ENCODE peak calls at places on chromosomes 16 and 17, in six cellular contexts. N is pancreas, F is A549, J is heart left ventricle, T is nephron progenitor cell, R is stomach. K is an unnamed sample.

GRCh38 chr17:56499799-56500388 is 93.6 kb upstream of the NOG start:
- DNase-seq in F (no peak), J (no peak), R (no peak), N (no peak), T (peak; percentile 16), K (no peak)

GRCh38 chr16:55871411-55872038 is 3.6 kb downstream of the CES5A start:
- DNase-seq in F (no peak), R (no peak), T (no peak), N (no peak), J (no peak), K (no peak)

GRCh38 chr17:80824549-80825470 is 166.8 kb upstream of the CHMP6 start:
- DNase-seq in N (no peak), T (no peak), F (no peak), R (no peak), J (no peak), K (no peak)

GRCh38 chr17:28982191-28982793 is 23.5 kb downstream of the SEZ6 start:
- DNase-seq in T (no peak), N (no peak), F (no peak), R (no peak), J (peak; percentile 41), K (peak; percentile 76)

GRCh38 chr17:2904135-2904534 is 107.9 kb downstream of the RAP1GAP2 start:
- DNase-seq in F (no peak), J (peak; percentile 70), R (peak; percentile 76), N (peak; percentile 95), T (peak; percentile 24), K (no peak)

GRCh38 chr16:1078579-1079021 is 6.1 kb downstream of the SSTR5 start:
- DNase-seq in F (peak; percentile 93), J (no peak), N (peak; percentile 90), R (peak; percentile 91), T (no peak), K (no peak)

GRCh38 chr17:79741751-79742588 is 11.2 kb downstream of the ENPP7 start:
- DNase-seq in N (peak; percentile 68), F (peak; percentile 93), T (peak; percentile 96), R (peak; percentile 83), J (peak; percentile 62), K (peak; percentile 86)

GRCh38 chr16:67269766-67270165 is 9.6 kb upstream of the PLEKHG4 start:
- DNase-seq in J (no peak), T (no peak), F (no peak), N (no peak), R (no peak), K (no peak)

GRCh38 chr16:85819711-85820110 is 20.2 kb downstream of the COX4I1 start:
- DNase-seq in T (no peak), R (no peak), F (no peak), J (no peak), N (peak; percentile 40), K (no peak)

GRCh38 chr17:64083093-64083492 is 46.9 kb downstream of the ERN1 start:
- DNase-seq in F (no peak), T (no peak), N (no peak), J (no peak), R (no peak), K (no peak)

GRCh38 chr16:67199808-67200198 is 872 bp downstream of the ELMO3 start:
- DNase-seq in N (no peak), R (no peak), F (no peak), T (no peak), J (no peak), K (no peak)

GRCh38 chr16:19114359-19115147 is 789 bp downstream of the ITPRIPL2 start:
- DNase-seq in F (peak; percentile 54), N (peak; percentile 54), J (peak; percentile 80), T (no peak), R (peak; percentile 61), K (peak; percentile 75)

GRCh38 chr16:9846362-9847099 is 335.7 kb downstream of the GRIN2A start:
- DNase-seq in T (no peak), J (no peak), F (no peak), N (no peak), R (no peak), K (no peak)

GRCh38 chr16:50862818-50863672 is 121.2 kb downstream of the CYLD start:
- DNase-seq in N (no peak), R (no peak), F (no peak), J (no peak), T (no peak), K (no peak)

GRCh38 chr17:51585514-51586104 is 325.3 kb downstream of the UTP18 start:
- DNase-seq in R (peak; percentile 26), J (no peak), T (peak; percentile 43), N (no peak), F (peak; percentile 7), K (no peak)

GRCh38 chr16:76985362-76985761 is 205.6 kb upstream of the MON1B start:
- DNase-seq in N (no peak), T (no peak), F (no peak), R (no peak), J (no peak), K (no peak)

GRCh38 chr16:2664522-2665096 is 17.7 kb upstream of the KCTD5 start:
- DNase-seq in R (peak; percentile 45), T (no peak), F (no peak), N (no peak), J (no peak), K (no peak)

GRCh38 chr17:57349533-57350227 is 93.4 kb downstream of the MSI2 start:
- DNase-seq in J (no peak), N (no peak), R (no peak), F (no peak), T (no peak), K (no peak)

GRCh38 chr16:25264599-25264998 is 7.0 kb upstream of the ZKSCAN2 start:
- DNase-seq in T (peak; percentile 56), J (no peak), N (no peak), F (no peak), R (no peak), K (no peak)

GRCh38 chr17:36942031-36942599 is 4.8 kb downstream of the LHX1 start:
- DNase-seq in F (no peak), R (no peak), J (no peak), N (no peak), T (no peak), K (peak; percentile 45)

GRCh38 chr17:33435716-33436301 is 142.7 kb upstream of the ASIC2 start:
- DNase-seq in N (no peak), J (no peak), T (no peak), R (no peak), F (no peak), K (no peak)

GRCh38 chr16:23270654-23271053 is 31.4 kb upstream of the SCNN1B start:
- DNase-seq in F (no peak), T (no peak), R (no peak), N (no peak), J (no peak), K (no peak)

GRCh38 chr16:2753523-2754020 is 1.1 kb downstream of the SRRM2 start:
- DNase-seq in T (no peak), J (no peak), N (no peak), F (no peak), R (no peak), K (no peak)

GRCh38 chr16:31331141-31331764 is 23.7 kb upstream of the ITGAX start:
- DNase-seq in F (no peak), J (no peak), R (no peak), N (no peak), T (peak; percentile 56), K (no peak)

GRCh38 chr17:11608396-11608795 is 10.1 kb downstream of the DNAH9 start:
- DNase-seq in J (peak; percentile 23), R (peak; percentile 30), N (peak; percentile 65), F (no peak), T (no peak), K (no peak)

DNA sequence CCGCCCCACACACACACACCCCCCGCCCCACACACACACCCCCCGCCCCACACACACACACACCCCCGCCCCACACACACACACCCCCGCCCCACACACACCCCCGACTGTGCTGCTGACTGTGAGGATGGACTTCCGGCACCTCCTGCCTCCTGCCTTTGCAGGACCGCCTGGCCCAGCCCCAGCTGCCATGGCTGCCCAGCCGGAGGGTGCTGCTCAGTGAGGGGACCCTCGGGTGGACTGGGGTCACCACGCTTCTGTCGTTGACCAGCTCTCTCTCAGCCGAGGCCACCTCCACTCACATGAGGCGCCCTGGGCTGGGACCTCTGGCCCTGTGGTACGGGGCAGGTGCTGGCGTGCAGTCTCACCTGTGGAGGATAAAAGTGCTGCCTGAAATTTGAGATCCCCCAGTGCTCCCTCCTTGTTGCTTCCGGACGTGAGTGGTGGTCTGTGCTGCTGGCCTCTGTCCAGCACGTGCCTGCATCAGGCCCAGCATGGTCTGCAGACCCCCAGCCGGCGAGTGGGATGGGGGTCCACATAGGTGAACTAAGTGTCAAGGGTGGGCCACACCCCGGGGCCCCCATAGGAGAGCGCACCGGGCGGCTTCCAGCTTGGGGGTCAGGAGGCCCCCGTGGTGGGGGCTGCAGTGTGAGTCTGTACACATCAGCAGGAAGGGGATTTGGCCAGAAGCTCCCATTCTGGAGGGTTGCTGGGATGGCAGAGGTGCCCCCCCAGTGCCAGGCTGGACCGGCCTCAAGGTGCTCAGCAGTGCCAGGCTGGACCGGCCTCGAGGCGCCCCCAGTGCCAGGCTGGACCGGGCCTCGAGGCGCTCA is 11.2 kb downstream of the METRNL start:
- DNase-seq in T (no peak), R (no peak), J (no peak), N (no peak), F (no peak), K (no peak)
- TF ChIP-seq CTCF in T (no peak), R (no peak), J (no peak), N (no peak), F (no peak), K (no peak)

GRCh38 chr16:27232875-27233605 is 29.7 kb downstream of the KDM8 start:
- DNase-seq in R (no peak), F (no peak), T (no peak), J (no peak), N (no peak), K (no peak)
- TF ChIP-seq CTCF in R (no peak), F (no peak), T (no peak), J (no peak), N (no peak), K (no peak)

DNA sequence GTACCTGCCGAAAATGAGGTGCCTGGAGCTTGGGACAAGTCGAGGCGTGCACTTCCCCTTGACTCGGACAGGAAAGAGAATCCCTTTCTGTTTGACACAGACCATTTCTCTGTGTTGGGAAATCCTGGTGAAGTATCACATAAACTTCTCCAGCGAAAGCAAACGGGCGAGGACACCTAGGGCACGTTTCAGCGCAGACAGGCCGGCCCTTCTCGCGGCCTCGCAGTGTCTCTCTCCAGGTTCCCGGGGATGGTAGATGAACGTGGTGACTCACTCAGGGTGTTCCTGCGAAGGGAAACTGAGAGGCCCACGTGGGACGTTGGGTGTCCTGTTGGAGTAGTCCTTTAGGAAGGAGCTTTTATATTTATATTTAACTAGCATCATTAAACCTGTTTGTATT is 36.3 kb upstream of the ZNF750 start:
- DNase-seq in T (no peak), J (no peak), R (no peak), F (no peak), N (no peak), K (no peak)
- TF ChIP-seq CTCF in T (no peak), J (no peak), R (no peak), F (no peak), N (no peak), K (no peak)

DNA sequence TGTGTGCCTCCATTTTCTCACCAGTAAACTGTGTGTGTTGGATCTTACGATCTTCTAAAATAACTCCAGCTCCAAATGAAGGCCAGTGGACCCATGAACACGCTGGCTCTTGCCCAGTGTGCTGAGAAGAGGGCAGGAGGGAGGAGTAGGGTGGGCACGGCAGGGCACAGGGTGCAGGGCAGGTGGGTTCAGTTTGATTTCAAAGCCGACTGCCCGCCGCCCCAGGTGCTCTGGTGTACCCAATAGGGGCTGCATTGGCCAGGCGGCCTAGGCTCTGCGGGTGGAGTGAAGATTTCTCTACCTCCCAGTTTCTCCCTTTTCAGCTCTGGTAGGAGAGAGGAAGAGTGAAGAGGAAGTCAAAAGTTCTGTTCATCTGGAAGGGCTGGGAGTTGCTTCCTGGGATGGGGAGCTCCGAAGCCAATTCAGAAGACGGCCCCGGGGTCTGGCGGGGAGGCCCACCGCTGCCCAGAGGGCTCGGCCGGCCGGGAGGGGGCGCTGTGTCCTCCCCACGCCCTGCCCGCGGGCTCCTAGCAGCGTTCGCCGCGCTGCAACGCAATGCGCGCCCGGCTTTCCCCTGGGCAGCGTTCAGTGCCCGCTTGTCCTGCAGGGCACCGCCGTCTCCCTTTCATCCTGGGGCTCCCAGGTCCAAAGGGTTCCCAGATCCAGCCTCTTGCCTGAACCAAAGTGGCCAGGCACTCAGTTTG is 1.1 kb upstream of the CRHR1 start:
- DNase-seq in N (no peak), R (no peak), F (peak; percentile 76), T (peak; percentile 88), J (no peak), K (peak; percentile 58)
- TF ChIP-seq CTCF in N (peak; percentile 16), R (no peak), F (peak; percentile 79), T (peak; percentile 94), J (peak; percentile 34), K (peak; percentile 46)

K was measured in GM13977.